ENCODE peak calls at places on chromosomes 2 and 18, in seven cellular contexts. Y, L, N, K, R, Z and D are unnamed samples.

GRCh38 chr2:219445220-219445631 is 10.6 kb downstream of the SPEG start:
- DNase-seq in Y (no peak), L (no peak), N (no peak), K (no peak), R (no peak), Z (no peak), D (no peak)

GRCh38 chr2:205058409-205058808 is 513.1 kb downstream of the PARD3B start:
- DNase-seq in Y (no peak), L (no peak), N (peak; percentile 33), K (peak; percentile 22), R (no peak), Z (no peak), D (no peak)

GRCh38 chr2:74100254-74101216 is 47.2 kb downstream of the BOLA3 start:
- DNase-seq in Y (no peak), L (no peak), N (no peak), K (no peak), R (no peak), Z (no peak), D (no peak)

GRCh38 chr2:120398051-120398960 is 52.4 kb downstream of the INHBB start:
- DNase-seq in Y (peak; percentile 1), L (no peak), N (peak; percentile 22), K (no peak), R (no peak), Z (peak; percentile 19), D (no peak)

GRCh38 chr2:238847841-238848565 is at the start of gene TWIST2:
- DNase-seq in Y (peak; percentile 58), L (peak; percentile 43), N (peak; percentile 94), K (peak; percentile 94), R (no peak), Z (peak; percentile 95), D (no peak)

GRCh38 chr18:60675801-60676200 is 303.2 kb upstream of the MC4R start:
- DNase-seq in Y (no peak), L (no peak), N (no peak), K (no peak), R (no peak), Z (no peak), D (peak; percentile 91)

GRCh38 chr2:127582863-127583861 is 47.7 kb downstream of the MYO7B start:
- DNase-seq in Y (no peak), L (no peak), N (no peak), K (no peak), R (no peak), Z (no peak), D (no peak)

GRCh38 chr2:160406591-160407392 is 86.8 kb downstream of the RBMS1 start:
- DNase-seq in Y (peak; percentile 58), L (peak; percentile 36), N (peak; percentile 83), K (peak; percentile 77), R (peak; percentile 49), Z (peak; percentile 76), D (no peak)

GRCh38 chr2:196516541-196516940 is 123.0 kb upstream of the CCDC150 start:
- DNase-seq in Y (no peak), L (no peak), N (peak; percentile 18), K (peak; percentile 53), R (no peak), Z (no peak), D (no peak)

GRCh38 chr2:203453858-203454451 is 81.1 kb downstream of the RAPH1 start:
- DNase-seq in Y (no peak), L (no peak), N (peak; percentile 79), K (peak; percentile 73), R (peak; percentile 3), Z (peak; percentile 78), D (no peak)

DNA sequence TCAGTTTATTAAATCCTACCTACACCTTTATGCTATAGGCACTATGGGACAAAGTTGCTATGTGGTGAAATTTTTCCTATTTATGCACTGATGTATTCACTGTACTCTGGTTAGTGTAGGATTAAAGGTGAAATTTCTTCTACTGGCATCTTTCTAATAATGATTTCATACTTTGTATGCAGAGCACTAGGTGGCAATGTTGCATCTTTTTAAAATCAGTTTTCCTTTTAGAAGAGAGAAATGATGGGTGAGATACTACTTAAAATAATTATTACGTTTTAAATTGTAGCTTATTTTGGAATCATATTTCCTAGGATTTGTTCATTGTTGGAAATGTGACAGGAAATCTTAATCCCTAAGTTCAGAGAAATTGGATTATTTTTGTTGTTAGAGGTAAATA is 150.9 kb downstream of the CD8B2 start:
- DNase-seq in Y (no peak), L (no peak), N (peak; percentile 41), K (peak; percentile 28), R (no peak), Z (peak; percentile 48), D (peak; percentile 19)
- TF ChIP-seq CTCF in Y (peak; percentile 51), L (no peak), N (peak; percentile 7), K (peak; percentile 23), R (no peak), Z (peak; percentile 41), D (peak; percentile 43)

GRCh38 chr2:65708129-65708528 is 275.7 kb upstream of the SPRED2 start:
- DNase-seq in Y (no peak), L (no peak), N (no peak), K (no peak), R (no peak), Z (no peak), D (no peak)
- H3K4me3 ChIP-seq in Y (no peak overlapping the region), L (no peak overlapping the region), N (no peak overlapping the region), K (no peak overlapping the region), R (no peak overlapping the region), Z (no peak overlapping the region), D (no peak overlapping the region)

GRCh38 chr2:27354597-27354927 is 2.0 kb downstream of the GTF3C2 start:
- DNase-seq in Y (no peak), L (no peak), N (no peak), K (no peak), R (no peak), Z (no peak), D (no peak)

GRCh38 chr2:27351802-27352598 is 4.6 kb downstream of the GTF3C2 start:
- DNase-seq in Y (no peak), L (no peak), N (no peak), K (no peak), R (no peak), Z (no peak), D (no peak)

GRCh38 chr2:27356056-27356381 is 545 bp downstream of the GTF3C2 start:
- DNase-seq in Y (peak; percentile 75), L (peak; percentile 63), N (peak; percentile 64), K (peak; percentile 63), R (no peak), Z (peak; percentile 62), D (no peak)

GRCh38 chr2:27353762-27354596 is 2.6 kb downstream of the GTF3C2 start:
- DNase-seq in Y (no peak), L (peak; percentile 40), N (peak; percentile 43), K (peak; percentile 78), R (no peak), Z (peak; percentile 32), D (no peak)

DNA sequence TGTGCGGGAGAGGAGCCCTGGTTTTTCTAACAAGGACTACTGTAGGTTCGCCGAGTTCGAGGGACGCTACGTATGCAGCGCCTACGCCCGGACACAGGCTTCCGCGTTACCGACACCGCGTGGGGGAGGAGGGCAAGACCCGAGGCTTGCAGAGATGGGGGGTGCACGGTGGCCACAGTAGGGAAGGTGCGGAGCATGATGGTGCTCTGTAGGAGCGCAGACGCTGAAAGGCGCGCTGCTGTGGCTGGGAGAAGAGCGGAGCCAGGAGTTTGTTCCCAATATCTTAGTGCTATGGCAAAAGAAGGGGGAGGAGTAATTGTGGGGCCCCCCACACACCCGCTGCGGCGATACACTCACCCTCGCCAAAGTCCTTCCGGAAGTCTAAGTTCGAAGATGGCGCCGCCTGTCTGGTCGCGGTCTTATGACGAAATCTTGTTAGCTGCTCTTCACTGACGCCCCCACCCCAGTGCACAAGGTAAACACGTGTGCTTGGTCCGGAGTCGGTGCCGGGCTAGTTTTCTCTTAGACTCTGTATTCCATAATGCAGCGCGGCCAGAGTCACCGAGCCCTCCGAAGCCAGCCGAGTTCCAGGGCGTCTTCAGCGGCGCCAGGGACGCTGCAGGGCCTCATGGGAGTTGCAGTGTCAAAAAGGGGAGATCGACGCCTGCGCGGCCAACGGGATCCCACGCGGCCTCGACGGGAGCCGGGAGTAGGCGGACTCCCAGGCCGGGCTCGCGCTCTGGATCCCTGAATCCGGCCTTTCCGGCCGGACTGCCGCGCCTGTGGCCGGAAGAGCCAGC is at the start of gene GTF3C2:
- DNase-seq in Y (peak; percentile 95), L (peak; percentile 90), N (peak; percentile 99), K (peak; percentile 98), R (peak; percentile 99), Z (peak; percentile 98), D (peak; percentile 94)
- TF ChIP-seq CTCF in Y (no peak), L (no peak), N (no peak), K (no peak), R (no peak), Z (no peak), D (no peak)

GRCh38 chr2:191048073-191048472 is 34.1 kb upstream of the STAT1 start:
- DNase-seq in Y (no peak), L (no peak), N (peak; percentile 75), K (peak; percentile 72), R (no peak), Z (no peak), D (no peak)
- H3K4me3 ChIP-seq in Y (no peak overlapping the region), L (no peak overlapping the region), N (no peak overlapping the region), K (no peak overlapping the region), R (no peak overlapping the region), Z (no peak overlapping the region), D (no peak overlapping the region)

GRCh38 chr2:232537079-232537478 is 2.4 kb upstream of the CHRNG start:
- DNase-seq in Y (no peak), L (no peak), N (no peak), K (no peak), R (no peak), Z (no peak), D (no peak)
- TF ChIP-seq CTCF in Y (no peak), L (peak; percentile 38), N (peak; percentile 38), K (peak; percentile 28), R (no peak), Z (peak; percentile 31), D (peak; percentile 2)

GRCh38 chr2:234478121-234478858 is 18.6 kb downstream of the ARL4C start:
- DNase-seq in Y (no peak), L (no peak), N (no peak), K (no peak), R (no peak), Z (no peak), D (no peak)

GRCh38 chr2:234481301-234481700 is 15.6 kb downstream of the ARL4C start:
- DNase-seq in Y (no peak), L (no peak), N (no peak), K (no peak), R (no peak), Z (no peak), D (no peak)

GRCh38 chr2:234480337-234480736 is 16.5 kb downstream of the ARL4C start:
- DNase-seq in Y (no peak), L (no peak), N (no peak), K (no peak), R (no peak), Z (no peak), D (no peak)

GRCh38 chr2:234476766-234477165 is 20.1 kb downstream of the ARL4C start:
- DNase-seq in Y (no peak), L (no peak), N (no peak), K (no peak), R (no peak), Z (no peak), D (no peak)

GRCh38 chr2:234479465-234479864 is 17.4 kb downstream of the ARL4C start:
- DNase-seq in Y (no peak), L (no peak), N (no peak), K (no peak), R (no peak), Z (no peak), D (no peak)
- H3K4me3 ChIP-seq in Y (no peak overlapping the region), L (no peak overlapping the region), N (no peak overlapping the region), K (no peak overlapping the region), R (no peak overlapping the region), Z (no peak overlapping the region), D (no peak overlapping the region)

GRCh38 chr2:167550448-167550847 is 662.2 kb downstream of the XIRP2 start:
- DNase-seq in Y (no peak), L (no peak), N (peak; percentile 50), K (peak; percentile 38), R (no peak), Z (peak; percentile 33), D (no peak)
- TF ChIP-seq CTCF in Y (peak; percentile 13), L (no peak), N (peak; percentile 54), K (peak; percentile 49), R (no peak), Z (peak; percentile 43), D (peak; percentile 44)